ENCODE peak calls at places on chromosomes 5 and 9, in ten cellular contexts. Y is endothelial cell of umbilical vein, R is HL-60, I is upper lobe of left lung, T is GM23338, G is GM12892, M is stomach, A is spleen, V is H1, H is HCT116. Q is an unnamed sample.

GRCh38 chr9:3971391-3972082 is 328.3 kb downstream of the GLIS3 start:
- DNase-seq in Y (no peak), R (no peak), I (no peak), T (no peak), G (no peak), M (no peak), A (no peak), V (no peak), H (no peak), Q (no peak)

GRCh38 chr9:94929373-94929764 is 202.9 kb downstream of the AOPEP start:
- DNase-seq in Y (peak), R (no peak), I (no peak), T (no peak), G (no peak), M (no peak), A (no peak), V (no peak), H (no peak), Q (no peak)

GRCh38 chr9:85478847-85479246 is 262.9 kb downstream of the AGTPBP1 start:
- DNase-seq in Y (no peak), R (no peak), I (no peak), T (no peak), G (no peak), M (no peak), A (no peak), V (no peak), H (no peak), Q (no peak)

GRCh38 chr5:150777685-150778084 is 872 bp upstream of the SMIM3 start:
- DNase-seq in Y (no peak), R (no peak), I (no peak), T (no peak), G (no peak), M (no peak), A (no peak), V (no peak), H (no peak), Q (no peak)

GRCh38 chr5:178791976-178792375 is 61.5 kb upstream of the ZNF354A start:
- DNase-seq in Y (no peak), R (no peak), I (no peak), T (no peak), G (no peak), M (no peak), A (no peak), V (no peak), H (no peak), Q (no peak)

GRCh38 chr9:134403292-134403681 is 77.0 kb downstream of the RXRA start:
- DNase-seq in Y (no peak), R (no peak), I (no peak), T (no peak), G (no peak), M (peak), A (no peak), V (no peak), H (no peak), Q (no peak)

GRCh38 chr5:133145436-133146143 is 93.8 kb downstream of the HSPA4 start:
- DNase-seq in Y (no peak), R (no peak), I (no peak), T (no peak), G (no peak), M (no peak), A (no peak), V (no peak), H (no peak), Q (no peak)

GRCh38 chr5:35954175-35954574 is 15.8 kb upstream of the CAPSL start:
- DNase-seq in Y (no peak), R (no peak), I (peak), T (peak), G (no peak), M (no peak), A (no peak), V (peak), H (no peak), Q (no peak)

GRCh38 chr5:172891716-172892421 is 57.8 kb downstream of the ERGIC1 start:
- DNase-seq in Y (peak), R (no peak), I (no peak), T (no peak), G (no peak), M (peak), A (peak), V (no peak), H (no peak), Q (no peak)
- TF ChIP-seq POLR2AphosphoS5 in Y (no peak), R (no peak), I (peak), T (no peak), G (no peak), M (peak), A (peak), V (no peak), H (no peak), Q (peak)

DNA sequence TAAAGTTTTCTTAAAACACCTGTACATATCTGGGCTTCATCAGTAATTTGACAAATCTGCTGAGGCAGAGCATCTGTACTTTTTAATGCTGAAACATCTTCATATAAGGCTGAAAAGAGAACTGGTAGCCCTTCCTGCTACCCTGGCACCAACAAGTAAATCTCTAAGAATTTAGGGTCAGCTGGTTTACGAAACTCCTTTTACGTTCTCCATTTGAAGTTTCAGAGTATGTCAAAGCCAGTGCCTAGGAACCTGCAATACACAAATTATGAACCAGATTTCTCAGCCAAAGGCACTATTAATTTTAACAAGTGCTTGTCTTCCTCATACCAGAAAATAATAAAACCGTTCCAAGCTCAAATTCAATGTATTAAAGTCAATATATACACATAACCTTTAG is 3.8 kb downstream of the ZFAND5 start:
- DNase-seq in Y (no peak), R (no peak), I (no peak), T (no peak), G (no peak), M (no peak), A (no peak), V (no peak), H (no peak), Q (no peak)
- TF ChIP-seq POLR2AphosphoS5 in Y (no peak), R (no peak), I (no peak), T (no peak), G (no peak), M (no peak), A (no peak), V (no peak), H (no peak), Q (no peak)

DNA sequence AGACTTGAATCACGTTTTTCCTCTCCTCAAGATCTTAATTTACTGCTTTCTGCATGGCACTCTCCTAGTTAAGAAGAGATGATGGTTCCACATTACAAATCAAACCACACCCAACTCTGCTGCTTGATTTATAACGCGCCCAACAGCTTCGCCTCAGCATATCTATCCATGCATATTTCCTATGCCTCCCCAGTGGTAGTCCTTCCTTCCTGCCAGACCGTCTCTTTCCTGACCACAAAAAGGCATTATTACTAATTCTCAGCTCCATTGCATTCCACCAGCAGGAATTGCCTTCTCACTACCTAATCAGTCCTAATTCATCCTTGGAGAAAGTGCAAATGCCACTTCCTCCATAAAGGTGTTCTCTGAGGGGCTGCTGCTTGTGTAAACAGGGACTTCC is 95.0 kb upstream of the CAST start:
- DNase-seq in Y (peak), R (no peak), I (no peak), T (no peak), G (no peak), M (no peak), A (no peak), V (no peak), H (no peak), Q (no peak)
- TF ChIP-seq POLR2AphosphoS5 in Y (peak), R (no peak), I (no peak), T (no peak), G (no peak), M (no peak), A (no peak), V (no peak), H (no peak), Q (no peak)

GRCh38 chr5:111231053-111231586 is 6.9 kb downstream of the CAMK4 start:
- DNase-seq in Y (no peak), R (no peak), I (no peak), T (no peak), G (no peak), M (no peak), A (no peak), V (no peak), H (no peak), Q (no peak)
- TF ChIP-seq POLR2AphosphoS5 in Y (no peak), R (no peak), I (no peak), T (no peak), G (no peak), M (no peak), A (no peak), V (no peak), H (no peak), Q (no peak)

DNA sequence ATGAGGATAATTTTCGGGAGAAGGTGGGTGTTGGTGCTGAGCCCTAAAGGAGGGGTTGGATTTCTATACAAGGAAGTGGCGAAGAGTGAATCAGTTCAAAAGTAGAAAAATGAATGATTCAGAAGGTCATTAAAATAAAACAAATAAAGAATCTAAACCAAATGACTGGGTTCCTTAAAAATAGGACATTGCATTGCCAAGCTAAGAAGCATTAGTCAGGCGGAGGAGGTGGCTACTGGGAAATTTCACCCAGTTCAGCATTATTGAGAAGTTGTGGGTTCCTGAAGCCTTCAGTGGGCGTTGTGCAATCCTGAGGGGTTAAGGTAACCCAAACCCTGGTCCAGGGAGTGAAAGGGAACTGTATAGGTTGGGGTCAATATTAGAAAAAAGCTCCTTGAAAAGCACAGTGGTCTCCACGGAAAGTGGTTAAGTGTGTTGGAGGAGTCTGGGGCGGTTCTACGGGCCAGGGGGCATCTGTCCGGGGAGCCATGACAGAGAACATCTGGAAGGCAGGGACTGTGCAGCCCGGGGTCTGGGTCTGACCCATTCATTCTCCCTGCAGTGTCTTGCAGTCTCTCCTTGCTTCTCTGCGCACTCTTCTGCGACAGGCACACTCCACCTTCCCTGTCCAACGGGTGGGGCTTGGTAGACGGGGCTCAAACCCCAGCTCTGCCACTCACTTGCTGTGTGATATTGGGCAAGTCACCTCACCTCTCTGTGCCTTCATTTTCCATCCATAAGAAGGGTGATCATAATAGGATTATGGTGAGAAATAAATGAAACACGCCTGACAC is 27.6 kb upstream of the DUSP1 start:
- DNase-seq in Y (peak), R (peak), I (no peak), T (no peak), G (no peak), M (no peak), A (peak), V (no peak), H (no peak), Q (no peak)
- TF ChIP-seq POLR2AphosphoS5 in Y (peak), R (no peak), I (peak), T (no peak), G (no peak), M (no peak), A (peak), V (no peak), H (no peak), Q (peak)

GRCh38 chr5:119355636-119356383 is at the start of gene TNFAIP8:
- DNase-seq in Y (peak), R (peak), I (peak), T (peak), G (peak), M (peak), A (peak), V (peak), H (no peak), Q (peak)
- TF ChIP-seq POLR2AphosphoS5 in Y (no peak), R (no peak), I (peak), T (no peak), G (peak), M (no peak), A (peak), V (no peak), H (no peak), Q (no peak)

DNA sequence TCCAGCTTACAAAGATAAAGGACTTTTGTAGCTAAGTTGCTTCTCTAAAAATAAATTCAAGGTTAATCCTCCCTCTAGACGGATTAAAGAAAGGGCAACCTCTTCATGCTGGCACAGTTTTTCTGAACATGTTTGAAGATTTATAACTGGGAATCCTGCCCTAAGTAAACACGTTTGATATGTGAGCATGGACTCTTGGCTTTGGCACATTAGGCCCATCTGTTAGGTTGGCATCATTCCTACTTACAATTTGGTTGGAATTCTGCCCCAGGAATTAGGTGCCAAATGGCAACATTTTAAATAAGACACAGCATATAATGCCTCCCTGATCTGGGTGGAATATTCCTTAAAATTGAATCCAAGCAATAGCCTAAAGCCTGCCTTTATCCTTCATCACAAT is 372.2 kb upstream of the CDH18 start:
- DNase-seq in Y (no peak), R (no peak), I (no peak), T (no peak), G (no peak), M (no peak), A (no peak), V (no peak), H (no peak), Q (no peak)
- TF ChIP-seq POLR2AphosphoS5 in Y (no peak), R (no peak), I (no peak), T (no peak), G (no peak), M (peak), A (no peak), V (no peak), H (no peak), Q (peak)